ENCODE peak calls at places on chromosomes 4 and X, in five cellular contexts. N is brain microvascular endothelial cell, X is psoas muscle, F is BE2C, C is gastrocnemius medialis. T is an unnamed sample. For H3K36me3, the result is how much of the 10 kb centered on the place peaks cover.

GRCh38 chr4:164446516-164446915 is 307.4 kb upstream of the SMIM31 start:
- DNase-seq in N (peak), F (no peak), C (no peak), X (no peak), T (no peak)

GRCh38 chr4:77158487-77158861 is 1.5 kb downstream of the CCNG2 start:
- DNase-seq in C (no peak), F (no peak), X (no peak), N (no peak), T (no peak)

GRCh38 chr4:12270546-12270945 is 841.9 kb upstream of the HS3ST1 start:
- DNase-seq in N (peak), F (no peak), C (no peak), X (no peak), T (no peak)

GRCh38 chrX:146454363-146454762 is 355.2 kb upstream of the CXorf51B start:
- DNase-seq in N (no peak), F (no peak), X (no peak), C (no peak), T (no peak)

GRCh38 chrX:115588180-115588579 is 27.2 kb downstream of the PLS3 start:
- DNase-seq in N (no peak), C (no peak), X (no peak), F (no peak), T (no peak)

GRCh38 chr4:104475652-104476051 is 19.0 kb downstream of the CXXC4 start:
- DNase-seq in C (no peak), N (no peak), F (no peak), X (no peak), T (no peak)

GRCh38 chr4:163343604-163344146 is at the start of gene NPY5R:
- DNase-seq in C (no peak), X (peak), F (peak), N (no peak), T (peak)

GRCh38 chr4:145390566-145390965 is 91.1 kb upstream of the SMAD1 start:
- DNase-seq in F (no peak), C (no peak), X (no peak), N (no peak), T (no peak)

GRCh38 chr4:174855043-174855442 is 26.0 kb upstream of the GLRA3 start:
- DNase-seq in N (no peak), C (no peak), X (no peak), F (no peak), T (no peak)

GRCh38 chrX:56762220-56762619 is 33.2 kb downstream of the NBDY start:
- DNase-seq in X (no peak), N (no peak), F (no peak), C (no peak), T (no peak)

GRCh38 chr4:121665371-121665770 is 31.4 kb downstream of the ANXA5 start:
- DNase-seq in X (no peak), F (no peak), C (no peak), N (no peak), T (no peak)
- H3K36me3 ChIP-seq in X (half or more), F (under half), C (under half), N (under half), T (under half)

GRCh38 chr4:74205046-74205445 is 47.1 kb downstream of the MTHFD2L start:
- DNase-seq in C (no peak), F (no peak), N (no peak), X (no peak), T (no peak)

GRCh38 chr4:74202062-74202586 is 44.2 kb downstream of the MTHFD2L start:
- DNase-seq in X (no peak), C (no peak), F (no peak), N (no peak), T (no peak)

GRCh38 chr4:74203467-74203866 is 45.5 kb downstream of the MTHFD2L start:
- DNase-seq in F (no peak), X (no peak), N (no peak), C (no peak), T (no peak)

GRCh38 chr4:74205559-74205958 is 47.6 kb downstream of the MTHFD2L start:
- DNase-seq in F (no peak), N (no peak), X (no peak), C (no peak), T (no peak)

GRCh38 chr4:74206088-74206826 is 48.3 kb downstream of the MTHFD2L start:
- DNase-seq in N (peak), X (no peak), C (no peak), F (no peak), T (peak)
- H3K4me3 ChIP-seq in N (no peak), X (no peak), C (no peak), F (no peak), T (no peak)

GRCh38 chr4:3218824-3219760 is 29.9 kb upstream of the MSANTD1 start:
- DNase-seq in F (peak), X (peak), N (no peak), C (no peak), T (no peak)
- H3K36me3 ChIP-seq in F (half or more), X (half or more), N (half or more), C (half or more), T (under half)

GRCh38 chr4:173525118-173526033 is 4.7 kb downstream of the HAND2 start:
- DNase-seq in X (no peak), F (peak), C (no peak), N (no peak), T (peak)

GRCh38 chr4:173526034-173526482 is 4.0 kb downstream of the HAND2 start:
- DNase-seq in X (no peak), F (no peak), N (no peak), C (no peak), T (peak)

GRCh38 chr4:173528378-173529321 is 1.4 kb downstream of the HAND2 start:
- DNase-seq in C (no peak), F (peak), N (no peak), X (peak), T (peak)

GRCh38 chr4:173527103-173527876 is 2.7 kb downstream of the HAND2 start:
- DNase-seq in X (no peak), N (no peak), F (peak), C (no peak), T (peak)

GRCh38 chr4:173526724-173527102 is 3.3 kb downstream of the HAND2 start:
- DNase-seq in F (no peak), X (no peak), N (no peak), C (no peak), T (no peak)
- H3K4me3 ChIP-seq in F (peak), X (no peak), N (no peak), C (no peak), T (peak)